ENCODE peak calls at places on chromosomes 5 and 9, in ten cellular contexts. R is ELF-1; B is T-cell; Z is astrocyte of the cerebellum; N is HCT116; Q is stimulated activated CD4-positive, alpha-beta T cell treated with anti-CD3 and anti-CD28 coated beads, Interleukin-4, amount 100 ng/mL, for 4 hours; Y is thyroid gland; K is left ventricle myocardium inferior; M is prostate gland; P is foreskin keratinocyte. S is an unnamed sample.

GRCh38 chr5:135240781-135241360 is 158.2 kb downstream of the MACROH2A1 start:
- DNase-seq in R (no peak), P (no peak), Q (no peak), Y (no peak), K (no peak), M (no peak), Z (no peak), B (no peak), N (no peak), S (no peak)

GRCh38 chr9:131094622-131095021 is 1.7 kb upstream of the AIF1L start:
- DNase-seq in M (no peak), B (no peak), Y (peak; percentile 57), Q (no peak), P (peak; percentile 52), K (peak; percentile 62), Z (no peak), N (no peak), R (peak; percentile 78), S (no peak)

GRCh38 chr5:91367374-91367773 is 15.7 kb downstream of the ARRDC3 start:
- DNase-seq in N (no peak), R (no peak), Y (no peak), K (no peak), Z (no peak), B (no peak), M (no peak), Q (no peak), P (no peak), S (no peak)

GRCh38 chr9:125329978-125330377 is 68.4 kb downstream of the GAPVD1 start:
- DNase-seq in R (no peak), K (no peak), Q (no peak), N (no peak), Y (no peak), M (no peak), B (no peak), Z (no peak), P (no peak), S (no peak)

GRCh38 chr9:97307500-97308163 is at the start of gene CCDC180:
- DNase-seq in N (no peak), R (peak; percentile 27), M (no peak), Y (peak; percentile 57), P (no peak), Q (no peak), Z (no peak), K (no peak), B (no peak), S (no peak)

GRCh38 chr5:501040-501832 is 23.0 kb downstream of the SLC9A3 start:
- DNase-seq in Y (no peak), M (no peak), B (no peak), Q (no peak), K (no peak), P (no peak), Z (no peak), N (no peak), R (no peak), S (no peak)

GRCh38 chr5:114176356-114176755 is 185.5 kb upstream of the KCNN2 start:
- DNase-seq in K (no peak), Z (no peak), M (no peak), B (no peak), N (no peak), Q (no peak), Y (no peak), P (peak; percentile 65), R (no peak), S (peak; percentile 28)

GRCh38 chr5:20034717-20035116 is 46.7 kb upstream of the CDH18 start:
- DNase-seq in K (no peak), N (no peak), Q (no peak), P (no peak), Y (no peak), M (no peak), Z (no peak), R (no peak), B (no peak), S (no peak)

GRCh38 chr5:157463081-157463480 is 3.1 kb downstream of the NIPAL4 start:
- DNase-seq in N (no peak), M (no peak), Z (no peak), Y (no peak), K (no peak), B (no peak), R (no peak), P (no peak), Q (no peak), S (no peak)

GRCh38 chr9:23342296-23342695 is 483.7 kb downstream of the ELAVL2 start:
- DNase-seq in Y (no peak), Z (peak; percentile 42), R (no peak), Q (no peak), N (no peak), M (no peak), B (no peak), P (no peak), K (no peak), S (peak; percentile 7)

GRCh38 chr5:35803221-35803651 is 53.5 kb upstream of the IL7R start:
- DNase-seq in R (peak; percentile 17), Q (no peak), M (no peak), Z (peak; percentile 11), K (peak; percentile 15), P (peak; percentile 32), N (no peak), B (no peak), Y (peak; percentile 83), S (no peak)